ENCODE peak calls at places on chromosomes 13 and 19, in seven cellular contexts. D, Z, X, T, E, U and I are unnamed samples.

GRCh38 chr13:32639502-32640105 is 53.4 kb downstream of the PDS5B start:
- DNase-seq in D (peak), Z (peak), X (peak), T (no peak), E (peak), U (peak), I (peak)

GRCh38 chr19:49712397-49712859 is 21.5 kb downstream of the CPT1C start:
- DNase-seq in D (peak), Z (no peak), X (peak), T (no peak), E (no peak), U (no peak), I (peak)

GRCh38 chr13:78382946-78383542 is 220.3 kb downstream of the POU4F1 start:
- DNase-seq in D (no peak), Z (no peak), X (no peak), T (no peak), E (no peak), U (no peak), I (no peak)

GRCh38 chr19:45815501-45816216 is 551 bp upstream of the RSPH6A start:
- DNase-seq in D (no peak), Z (no peak), X (no peak), T (no peak), E (no peak), U (no peak), I (no peak)

GRCh38 chr19:53812335-53812734 is 11.8 kb downstream of the NLRP12 start:
- DNase-seq in D (peak), Z (no peak), X (peak), T (no peak), E (no peak), U (no peak), I (no peak)

GRCh38 chr13:46124531-46124966 is 19.7 kb upstream of the CPB2 start:
- DNase-seq in D (no peak), Z (no peak), X (no peak), T (no peak), E (no peak), U (no peak), I (no peak)

GRCh38 chr13:60230593-60230992 is 66.9 kb upstream of the DIAPH3 start:
- DNase-seq in D (no peak), Z (no peak), X (no peak), T (no peak), E (no peak), U (no peak), I (peak)

GRCh38 chr13:78160793-78161192 is 242.2 kb upstream of the EDNRB start:
- DNase-seq in D (peak), Z (no peak), X (no peak), T (no peak), E (no peak), U (no peak), I (peak)

GRCh38 chr19:3783660-3784584 is 2.3 kb downstream of the MATK start:
- DNase-seq in D (peak), Z (no peak), X (no peak), T (no peak), E (no peak), U (no peak), I (no peak)

GRCh38 chr19:57305056-57305455 is 15.2 kb upstream of the ZNF543 start:
- DNase-seq in D (no peak), Z (no peak), X (no peak), T (no peak), E (no peak), U (no peak), I (peak)

GRCh38 chr19:35345671-35346111 is 2.0 kb upstream of the FFAR1 start:
- DNase-seq in D (no peak), Z (no peak), X (no peak), T (peak), E (peak), U (no peak), I (no peak)

GRCh38 chr19:50273821-50274220 is 55.4 kb downstream of the KCNC3 start:
- DNase-seq in D (no peak), Z (no peak), X (no peak), T (no peak), E (no peak), U (no peak), I (no peak)

GRCh38 chr19:35959040-35959967 is 23.1 kb downstream of the LRFN3 start:
- DNase-seq in D (no peak), Z (peak), X (peak), T (no peak), E (no peak), U (no peak), I (no peak)

GRCh38 chr13:79775830-79776229 is 294.9 kb downstream of the NDFIP2 start:
- DNase-seq in D (peak), Z (peak), X (peak), T (no peak), E (no peak), U (no peak), I (peak)

GRCh38 chr13:24649685-24650038 is 30.5 kb upstream of the ATP12A start:
- DNase-seq in D (no peak), Z (no peak), X (no peak), T (no peak), E (no peak), U (no peak), I (no peak)

GRCh38 chr13:41402695-41403511 is 54.4 kb upstream of the RGCC start:
- DNase-seq in D (no peak), Z (no peak), X (peak), T (no peak), E (no peak), U (no peak), I (no peak)

GRCh38 chr19:39998511-39998910 is 1.7 kb downstream of the ZNF546 start:
- DNase-seq in D (peak), Z (no peak), X (no peak), T (no peak), E (no peak), U (no peak), I (no peak)

GRCh38 chr19:28643284-28643683 is 569.7 kb downstream of the UQCRFS1 start:
- DNase-seq in D (no peak), Z (no peak), X (no peak), T (no peak), E (no peak), U (no peak), I (no peak)

GRCh38 chr13:39394811-39395685 is 207.9 kb downstream of the LHFPL6 start:
- DNase-seq in D (no peak), Z (no peak), X (no peak), T (no peak), E (no peak), U (no peak), I (no peak)

GRCh38 chr13:112103260-112103843 is 36.4 kb downstream of the SOX1 start:
- DNase-seq in D (no peak), Z (no peak), X (no peak), T (no peak), E (no peak), U (no peak), I (no peak)

GRCh38 chr19:16619456-16619855 is 8.5 kb downstream of the MED26 start:
- DNase-seq in D (no peak), Z (no peak), X (no peak), T (no peak), E (no peak), U (no peak), I (no peak)

GRCh38 chr19:48539503-48540096 is 12.4 kb upstream of the SULT2B1 start:
- DNase-seq in D (peak), Z (no peak), X (no peak), T (no peak), E (no peak), U (no peak), I (peak)

GRCh38 chr19:56263319-56263718 is 9.2 kb upstream of the EDDM13 start:
- DNase-seq in D (no peak), Z (no peak), X (no peak), T (no peak), E (no peak), U (no peak), I (no peak)

GRCh38 chr19:6476155-6476895 is 5.3 kb downstream of the DENND1C start:
- DNase-seq in D (peak), Z (peak), X (peak), T (peak), E (peak), U (no peak), I (peak)

GRCh38 chr19:3556978-3557460 is 367 bp downstream of the MFSD12 start:
- DNase-seq in D (peak), Z (no peak), X (peak), T (no peak), E (no peak), U (no peak), I (peak)

GRCh38 chr19:4288091-4288777 is 9.2 kb downstream of the SHD start:
- DNase-seq in D (peak), Z (no peak), X (no peak), T (no peak), E (no peak), U (no peak), I (no peak)

GRCh38 chr13:111572956-111573355 is 252.5 kb downstream of the TEX29 start:
- DNase-seq in D (no peak), Z (no peak), X (no peak), T (no peak), E (peak), U (no peak), I (no peak)

GRCh38 chr13:99442273-99442895 is 58.9 kb upstream of the TM9SF2 start:
- DNase-seq in D (peak), Z (no peak), X (peak), T (no peak), E (no peak), U (no peak), I (peak)

GRCh38 chr13:23509781-23510543 is 60.2 kb upstream of the TNFRSF19 start:
- DNase-seq in D (peak), Z (no peak), X (no peak), T (no peak), E (no peak), U (no peak), I (peak)

GRCh38 chr19:40923934-40924391 is 41.9 kb upstream of the CYP2A7 start:
- DNase-seq in D (no peak), Z (no peak), X (no peak), T (no peak), E (no peak), U (no peak), I (no peak)

GRCh38 chr19:2048104-2048958 is 2.7 kb downstream of the MKNK2 start:
- DNase-seq in D (no peak), Z (no peak), X (no peak), T (no peak), E (no peak), U (no peak), I (no peak)

GRCh38 chr13:88623150-88623549 is 952.0 kb downstream of the SLITRK5 start:
- DNase-seq in D (no peak), Z (no peak), X (no peak), T (no peak), E (no peak), U (no peak), I (no peak)

GRCh38 chr19:35266149-35266903 is 2.4 kb upstream of the USF2 start:
- DNase-seq in D (no peak), Z (no peak), X (peak), T (peak), E (peak), U (no peak), I (no peak)

GRCh38 chr19:13050274-13050673 is 52.4 kb downstream of the LYL1 start:
- DNase-seq in D (no peak), Z (no peak), X (no peak), T (no peak), E (no peak), U (no peak), I (no peak)

GRCh38 chr13:75870397-75870801 is 234.3 kb downstream of the LMO7 start:
- DNase-seq in D (peak), Z (no peak), X (no peak), T (no peak), E (no peak), U (no peak), I (peak)

GRCh38 chr13:37381502-37381901 is 217.1 kb downstream of the POSTN start:
- DNase-seq in D (no peak), Z (no peak), X (no peak), T (no peak), E (no peak), U (no peak), I (no peak)

GRCh38 chr19:5627395-5627904 is 4.6 kb downstream of the SAFB start:
- DNase-seq in D (no peak), Z (no peak), X (peak), T (no peak), E (peak), U (peak), I (peak)

GRCh38 chr19:3790209-3790734 is 4.1 kb upstream of the MATK start:
- DNase-seq in D (no peak), Z (no peak), X (no peak), T (no peak), E (no peak), U (no peak), I (no peak)